ENCODE peak calls at places on chromosome 11, in eight cellular contexts. A is neural progenitor cell, H is neuronal stem cell, B is GM23338, R is brain microvascular endothelial cell, U is mesenchymal stem cell, K is keratinocyte, O is IMR-90. D is an unnamed sample.

GRCh38 chr11:11179239-11179638 is 173.8 kb downstream of the CSNK2A3 start:
- DNase-seq in A (no peak), R (peak; percentile 85), H (no peak), B (no peak), U (peak; percentile 82), O (peak; percentile 82), K (peak; percentile 41), D (no peak)

GRCh38 chr11:104372111-104372510 is 208.2 kb upstream of the PDGFD start:
- DNase-seq in U (no peak), O (no peak), A (no peak), R (no peak), B (no peak), K (no peak), H (no peak), D (no peak)

GRCh38 chr11:134509381-134510068 is 97.5 kb upstream of the B3GAT1 start:
- DNase-seq in A (no peak), R (no peak), B (no peak), O (no peak), U (no peak), K (no peak), H (no peak), D (no peak)

GRCh38 chr11:126607776-126608625 is 252.5 kb downstream of the ST3GAL4 start:
- DNase-seq in K (no peak), R (no peak), H (no peak), B (peak; percentile 71), O (no peak), U (no peak), A (peak; percentile 77), D (no peak)

GRCh38 chr11:33658195-33658900 is 42.3 kb downstream of the C11orf91 start:
- DNase-seq in K (no peak), R (no peak), U (no peak), O (no peak), B (peak; percentile 24), A (no peak), H (no peak), D (no peak)

GRCh38 chr11:32991898-32992297 is 23.8 kb upstream of the DEPDC7 start:
- DNase-seq in O (no peak), K (no peak), B (no peak), H (no peak), R (no peak), U (no peak), A (no peak), D (no peak)

GRCh38 chr11:76510060-76511047 is 65.5 kb downstream of the EMSY start:
- DNase-seq in B (peak; percentile 81), A (peak; percentile 57), R (peak; percentile 40), K (no peak), U (peak; percentile 32), O (peak; percentile 56), H (no peak), D (no peak)

GRCh38 chr11:47904048-47904447 is 55.9 kb upstream of the NUP160 start:
- DNase-seq in O (peak; percentile 64), B (no peak), H (no peak), U (peak; percentile 62), A (no peak), K (no peak), R (no peak), D (no peak)

GRCh38 chr11:129881570-129882170 is 13.7 kb downstream of the NFRKB start:
- DNase-seq in O (peak; percentile 21), B (peak; percentile 75), K (no peak), U (peak; percentile 45), A (peak; percentile 56), R (peak; percentile 20), H (no peak), D (peak; percentile 15)

DNA sequence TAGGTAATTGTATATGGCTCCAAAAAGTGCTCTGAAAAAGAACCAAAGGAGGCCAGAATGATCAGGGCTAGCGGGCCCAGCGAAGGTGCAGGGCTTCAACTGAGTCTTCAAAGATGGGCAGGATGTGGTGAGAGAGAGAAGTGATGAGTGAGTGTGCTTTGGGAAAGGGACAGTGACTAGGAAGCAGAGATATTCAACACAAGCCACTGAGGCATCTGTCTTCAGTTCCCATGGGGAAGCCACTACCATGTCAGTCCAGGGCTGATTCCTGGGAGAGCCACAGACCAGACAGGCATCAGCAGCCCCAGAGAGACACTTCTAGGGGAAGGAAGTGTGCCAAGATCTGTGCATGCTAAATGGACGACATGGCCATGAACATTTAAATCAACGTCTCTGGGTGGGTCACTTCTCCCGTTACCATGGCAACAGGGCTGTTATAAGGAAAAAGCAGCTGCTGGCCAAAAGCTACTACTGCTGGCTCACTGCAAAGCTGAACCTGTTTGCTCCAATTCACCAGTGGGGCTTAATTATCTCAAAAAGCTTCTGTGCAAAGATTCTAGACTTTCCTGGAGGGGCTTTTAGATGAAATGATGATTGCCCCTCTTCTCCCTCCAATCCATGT is 28.5 kb downstream of the P4HA3 start:
- DNase-seq in R (no peak), O (peak; percentile 28), U (no peak), H (no peak), K (no peak), A (peak; percentile 49), B (peak; percentile 24), D (no peak)
- H3K27ac ChIP-seq in R (no peak overlapping the region), O (peak overlapping the region; percentile 70), U (no peak overlapping the region), H (no peak overlapping the region), K (no peak overlapping the region), A (no peak overlapping the region), B (no peak overlapping the region), D (no peak overlapping the region)

DNA sequence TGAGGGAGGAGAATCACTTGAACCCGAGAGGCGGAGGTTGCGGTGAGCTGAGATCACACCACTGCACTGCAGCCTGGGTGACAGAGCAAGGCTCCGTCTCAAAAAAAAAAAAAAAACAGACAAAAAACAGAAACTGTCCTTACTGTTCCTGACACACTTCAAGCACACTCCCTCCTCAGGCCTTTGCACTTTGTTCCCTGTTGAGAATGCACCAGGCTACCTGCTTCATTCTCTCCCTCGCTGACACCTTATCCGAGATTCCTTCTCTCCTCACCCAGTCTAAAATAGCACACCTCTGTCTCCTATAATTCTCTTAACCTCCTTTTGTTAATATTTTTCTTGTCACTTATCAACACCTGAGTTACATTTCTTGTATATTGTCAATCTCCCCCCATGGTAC is 32.3 kb upstream of the TECTA start:
- DNase-seq in K (no peak), O (no peak), H (no peak), U (no peak), A (no peak), R (no peak), B (no peak), D (no peak)
- H3K27ac ChIP-seq in K (no peak overlapping the region), O (no peak overlapping the region), H (no peak overlapping the region), U (no peak overlapping the region), A (no peak overlapping the region), R (no peak overlapping the region), B (no peak overlapping the region), D (peak overlapping the region; percentile 73)

DNA sequence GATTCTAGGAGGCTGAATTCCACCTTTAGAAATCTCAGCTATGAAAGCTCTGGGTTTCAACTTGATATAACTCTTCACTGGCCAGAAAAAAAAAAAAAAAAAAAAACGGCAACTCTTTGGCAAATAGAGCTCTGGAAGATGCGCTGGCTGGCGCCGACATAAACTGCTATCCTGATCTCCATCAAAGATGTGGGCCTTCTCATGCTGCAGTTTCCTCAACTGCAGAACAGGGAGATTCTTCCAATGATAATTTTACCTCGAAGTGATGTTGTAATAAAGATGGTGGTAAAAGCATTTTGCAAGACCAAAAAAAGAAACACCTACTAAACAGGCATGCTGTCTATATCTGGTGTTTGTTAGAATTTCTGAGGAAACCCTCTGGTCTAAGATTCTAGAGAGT is 20.2 kb downstream of the FLI1 start:
- DNase-seq in U (no peak), A (no peak), O (no peak), H (no peak), K (no peak), B (no peak), R (no peak), D (no peak)
- H3K27ac ChIP-seq in U (no peak overlapping the region), A (no peak overlapping the region), O (no peak overlapping the region), H (no peak overlapping the region), K (no peak overlapping the region), B (no peak overlapping the region), R (peak overlapping the region; percentile 86), D (peak overlapping the region; percentile 5)

GRCh38 chr11:25742800-25743199 is 589.1 kb upstream of the ANO3 start:
- DNase-seq in B (no peak), H (no peak), K (no peak), O (no peak), R (no peak), U (no peak), A (no peak), D (no peak)
- H3K27ac ChIP-seq in B (no peak overlapping the region), H (no peak overlapping the region), K (no peak overlapping the region), O (no peak overlapping the region), R (no peak overlapping the region), U (no peak overlapping the region), A (no peak overlapping the region), D (no peak overlapping the region)

GRCh38 chr11:26947904-26948639 is 45.8 kb upstream of the FIBIN start:
- DNase-seq in K (no peak), A (peak; percentile 13), O (peak; percentile 23), R (peak; percentile 40), B (no peak), H (no peak), U (peak; percentile 51), D (no peak)

GRCh38 chr11:26947379-26947844 is 46.5 kb upstream of the FIBIN start:
- DNase-seq in K (no peak), O (peak; percentile 100), R (peak; percentile 99), H (no peak), U (peak; percentile 99), A (no peak), B (no peak), D (no peak)

GRCh38 chr11:26949846-26950245 is 44.1 kb upstream of the FIBIN start:
- DNase-seq in U (peak; percentile 49), H (no peak), O (peak; percentile 58), A (no peak), B (no peak), K (no peak), R (peak; percentile 44), D (no peak)

GRCh38 chr11:26950260-26950719 is 43.6 kb upstream of the FIBIN start:
- DNase-seq in K (no peak), U (peak; percentile 88), H (no peak), B (no peak), A (no peak), O (peak; percentile 94), R (peak; percentile 90), D (no peak)

GRCh38 chr11:26948881-26949280 is 45.0 kb upstream of the FIBIN start:
- DNase-seq in A (no peak), H (no peak), R (peak; percentile 24), B (no peak), O (peak; percentile 28), U (peak; percentile 38), K (no peak), D (no peak)
- H3K27ac ChIP-seq in A (no peak overlapping the region), H (no peak overlapping the region), R (peak overlapping the region; percentile 98), B (no peak overlapping the region), O (no peak overlapping the region), U (no peak overlapping the region), K (no peak overlapping the region), D (no peak overlapping the region)

GRCh38 chr11:102405501-102405900 is 47.1 kb downstream of the TMEM123 start:
- DNase-seq in R (no peak), K (no peak), B (no peak), H (no peak), A (no peak), O (no peak), U (no peak), D (no peak)
- H3K27ac ChIP-seq in R (no peak overlapping the region), K (no peak overlapping the region), B (no peak overlapping the region), H (no peak overlapping the region), A (no peak overlapping the region), O (no peak overlapping the region), U (no peak overlapping the region), D (no peak overlapping the region)